ENCODE peak calls at places on chromosomes 1 and 21, in seven cellular contexts. One of them, this sample, is unnamed.

GRCh38 chr21:42513985-42514882 is 582 bp downstream of the SLC37A1 start:
- DNase-seq in cardiac fibroblast: peak
- DNase-seq in psoas muscle: peak
- DNase-seq in stimulated activated CD4-positive, alpha-beta T cell treated with anti-CD3 and anti-CD28 coated beads, Interleukin-4, amount 100 ng/mL, for 1 hour: peak
- DNase-seq in EL: peak
- DNase-seq in A172: no peak
- DNase-seq in SHP77: no peak
- DNase-seq in this sample: no peak

GRCh38 chr1:209616366-209617046 is 33.0 kb downstream of the CAMK1G start:
- DNase-seq in A172: no peak
- DNase-seq in SHP77: no peak
- DNase-seq in psoas muscle: no peak
- DNase-seq in stimulated activated CD4-positive, alpha-beta T cell treated with anti-CD3 and anti-CD28 coated beads, Interleukin-4, amount 100 ng/mL, for 1 hour: no peak
- DNase-seq in cardiac fibroblast: no peak
- DNase-seq in EL: no peak
- DNase-seq in this sample: no peak

GRCh38 chr1:30328401-30329262 is 394.8 kb downstream of the MATN1 start:
- DNase-seq in stimulated activated CD4-positive, alpha-beta T cell treated with anti-CD3 and anti-CD28 coated beads, Interleukin-4, amount 100 ng/mL, for 1 hour: no peak
- DNase-seq in psoas muscle: no peak
- DNase-seq in A172: no peak
- DNase-seq in EL: no peak
- DNase-seq in SHP77: no peak
- DNase-seq in cardiac fibroblast: no peak
- DNase-seq in this sample: no peak

GRCh38 chr1:1197551-1198422 is 8.6 kb downstream of the TNFRSF18 start:
- DNase-seq in cardiac fibroblast: no peak
- DNase-seq in SHP77: no peak
- DNase-seq in EL: no peak
- DNase-seq in psoas muscle: peak
- DNase-seq in A172: no peak
- DNase-seq in stimulated activated CD4-positive, alpha-beta T cell treated with anti-CD3 and anti-CD28 coated beads, Interleukin-4, amount 100 ng/mL, for 1 hour: no peak
- DNase-seq in this sample: no peak

GRCh38 chr1:2300004-2300771 is 72.1 kb downstream of the SKI start:
- DNase-seq in SHP77: no peak
- DNase-seq in psoas muscle: no peak
- DNase-seq in EL: no peak
- DNase-seq in cardiac fibroblast: peak
- DNase-seq in A172: no peak
- DNase-seq in stimulated activated CD4-positive, alpha-beta T cell treated with anti-CD3 and anti-CD28 coated beads, Interleukin-4, amount 100 ng/mL, for 1 hour: peak
- DNase-seq in this sample: no peak

GRCh38 chr1:26700711-26701110 is 4.9 kb downstream of the ARID1A start:
- DNase-seq in SHP77: no peak
- DNase-seq in EL: peak
- DNase-seq in psoas muscle: no peak
- DNase-seq in A172: no peak
- DNase-seq in cardiac fibroblast: no peak
- DNase-seq in stimulated activated CD4-positive, alpha-beta T cell treated with anti-CD3 and anti-CD28 coated beads, Interleukin-4, amount 100 ng/mL, for 1 hour: no peak
- DNase-seq in this sample: peak

GRCh38 chr1:183198463-183198862 is 12.4 kb downstream of the LAMC2 start:
- DNase-seq in A172: no peak
- DNase-seq in cardiac fibroblast: peak
- DNase-seq in SHP77: no peak
- DNase-seq in psoas muscle: peak
- DNase-seq in stimulated activated CD4-positive, alpha-beta T cell treated with anti-CD3 and anti-CD28 coated beads, Interleukin-4, amount 100 ng/mL, for 1 hour: no peak
- DNase-seq in EL: no peak
- DNase-seq in this sample: no peak

GRCh38 chr1:168719306-168720111 is 9.5 kb downstream of the DPT start:
- DNase-seq in A172: peak
- DNase-seq in stimulated activated CD4-positive, alpha-beta T cell treated with anti-CD3 and anti-CD28 coated beads, Interleukin-4, amount 100 ng/mL, for 1 hour: no peak
- DNase-seq in EL: no peak
- DNase-seq in cardiac fibroblast: peak
- DNase-seq in SHP77: no peak
- DNase-seq in psoas muscle: no peak
- DNase-seq in this sample: peak

GRCh38 chr1:201332021-201332420 is 45.5 kb downstream of the TNNT2 start:
- DNase-seq in EL: no peak
- DNase-seq in SHP77: no peak
- DNase-seq in cardiac fibroblast: no peak
- DNase-seq in psoas muscle: no peak
- DNase-seq in A172: no peak
- DNase-seq in stimulated activated CD4-positive, alpha-beta T cell treated with anti-CD3 and anti-CD28 coated beads, Interleukin-4, amount 100 ng/mL, for 1 hour: no peak
- DNase-seq in this sample: no peak

GRCh38 chr1:155504207-155504606 is 58.4 kb downstream of the ASH1L start:
- DNase-seq in EL: peak
- DNase-seq in SHP77: peak
- DNase-seq in A172: peak
- DNase-seq in psoas muscle: no peak
- DNase-seq in cardiac fibroblast: peak
- DNase-seq in stimulated activated CD4-positive, alpha-beta T cell treated with anti-CD3 and anti-CD28 coated beads, Interleukin-4, amount 100 ng/mL, for 1 hour: no peak
- DNase-seq in this sample: peak

GRCh38 chr1:206903687-206904086 is 6.4 kb downstream of the IL24 start:
- DNase-seq in cardiac fibroblast: no peak
- DNase-seq in SHP77: no peak
- DNase-seq in psoas muscle: no peak
- DNase-seq in stimulated activated CD4-positive, alpha-beta T cell treated with anti-CD3 and anti-CD28 coated beads, Interleukin-4, amount 100 ng/mL, for 1 hour: no peak
- DNase-seq in A172: peak
- DNase-seq in EL: no peak
- DNase-seq in this sample: no peak

GRCh38 chr21:45208627-45208951 is 79.1 kb downstream of the POFUT2 start:
- DNase-seq in SHP77: no peak
- DNase-seq in psoas muscle: no peak
- DNase-seq in cardiac fibroblast: peak
- DNase-seq in EL: peak
- DNase-seq in A172: peak
- DNase-seq in stimulated activated CD4-positive, alpha-beta T cell treated with anti-CD3 and anti-CD28 coated beads, Interleukin-4, amount 100 ng/mL, for 1 hour: no peak
- DNase-seq in this sample: peak

GRCh38 chr1:202122639-202123335 is at the start of gene GPR37L1:
- DNase-seq in A172: peak
- DNase-seq in EL: peak
- DNase-seq in cardiac fibroblast: peak
- DNase-seq in stimulated activated CD4-positive, alpha-beta T cell treated with anti-CD3 and anti-CD28 coated beads, Interleukin-4, amount 100 ng/mL, for 1 hour: no peak
- DNase-seq in psoas muscle: peak
- DNase-seq in SHP77: peak
- DNase-seq in this sample: peak

GRCh38 chr1:34816778-34817177 is 24.0 kb downstream of the GJA4 start:
- DNase-seq in cardiac fibroblast: no peak
- DNase-seq in EL: no peak
- DNase-seq in stimulated activated CD4-positive, alpha-beta T cell treated with anti-CD3 and anti-CD28 coated beads, Interleukin-4, amount 100 ng/mL, for 1 hour: no peak
- DNase-seq in SHP77: no peak
- DNase-seq in psoas muscle: no peak
- DNase-seq in A172: no peak
- DNase-seq in this sample: no peak

This sample was measured in HCEC 1CT.